ENCODE peak calls at places on chromosomes 12 and 14, in six cellular contexts. R is pancreas, H is A549, G is right atrium auricular region, L is lower leg skin, T is right lobe of liver. W is an unnamed sample.

GRCh38 chr12:26273811-26274210 is 78.4 kb downstream of the SSPN start:
- DNase-seq in R (no peak), T (no peak), H (no peak), G (no peak), L (no peak), W (no peak)

GRCh38 chr14:51873221-51873893 is 12.9 kb downstream of the GNG2 start:
- DNase-seq in G (no peak), L (no peak), H (peak), R (no peak), T (no peak), W (no peak)

GRCh38 chr12:104641862-104642261 is 185.1 kb downstream of the CHST11 start:
- DNase-seq in G (no peak), R (no peak), T (no peak), H (no peak), L (no peak), W (no peak)

GRCh38 chr14:28101992-28102391 is 664.6 kb upstream of the FOXG1 start:
- DNase-seq in L (no peak), T (no peak), R (no peak), G (no peak), H (no peak), W (no peak)

GRCh38 chr12:6039894-6040601 is 84.4 kb downstream of the VWF start:
- DNase-seq in R (no peak), H (peak), T (peak), G (peak), L (no peak), W (no peak)

GRCh38 chr14:66509874-66510273 is 1.9 kb downstream of the GPHN start:
- DNase-seq in R (no peak), L (no peak), G (no peak), T (no peak), H (no peak), W (no peak)

GRCh38 chr14:23436327-23437141 is 1.1 kb upstream of the MYH7 start:
- DNase-seq in L (peak), G (peak), H (no peak), T (no peak), R (no peak), W (no peak)

GRCh38 chr14:93970589-93970966 is 5.8 kb downstream of the ASB2 start:
- DNase-seq in G (no peak), H (peak), T (peak), L (no peak), R (no peak), W (peak)

GRCh38 chr14:50944647-50945413 is 547 bp upstream of the PYGL start:
- DNase-seq in G (no peak), T (peak), R (peak), L (peak), H (peak), W (no peak)

DNA sequence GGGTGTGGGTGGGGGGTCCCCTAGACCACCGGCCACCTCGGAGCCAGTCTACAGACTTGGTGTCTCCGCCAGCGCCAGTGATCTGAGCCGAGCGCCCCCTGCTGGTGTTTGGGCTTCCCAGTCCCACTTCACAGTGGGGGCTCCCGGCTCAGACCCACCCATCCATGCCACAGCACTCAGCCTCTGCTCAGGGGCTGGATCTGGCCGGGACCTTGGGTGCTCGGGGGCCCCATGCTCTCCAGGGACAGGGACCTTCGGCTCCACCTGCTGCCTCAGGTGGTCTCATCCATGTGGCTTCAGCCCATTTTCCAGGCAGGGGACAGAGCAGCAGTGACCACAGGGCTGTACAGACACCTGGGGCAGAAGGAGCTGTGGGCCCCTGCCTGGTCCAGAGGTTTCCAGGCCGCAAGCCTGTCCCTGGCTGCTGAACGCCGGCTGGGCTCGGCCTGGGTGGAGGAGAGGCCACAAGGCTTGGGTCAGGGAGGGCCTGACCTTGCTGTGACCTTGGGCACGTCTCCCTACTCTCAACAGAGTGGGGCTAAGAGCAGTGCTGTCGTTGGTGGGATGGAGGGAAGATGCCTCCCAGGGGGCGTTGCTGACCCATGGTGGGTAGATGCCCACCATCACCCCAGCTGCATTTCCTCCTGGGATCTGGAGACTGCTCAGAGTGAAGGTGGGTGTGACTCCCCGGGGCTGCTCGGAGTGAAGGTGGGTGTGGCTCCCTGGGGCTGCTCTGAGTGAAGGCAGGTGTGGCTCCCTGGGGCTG is 86.3 kb downstream of the KIF26A start:
- DNase-seq in R (peak), T (peak), L (no peak), H (peak), G (no peak), W (no peak)
- TF ChIP-seq CTCF in R (peak), T (peak), L (no peak), H (peak), G (peak), W (no peak)

GRCh38 chr14:22185191-22185590 is 403.8 kb downstream of the DAD1 start:
- DNase-seq in R (no peak), L (no peak), H (no peak), G (no peak), T (no peak), W (no peak)
- TF ChIP-seq CTCF in R (no peak), L (no peak), H (no peak), G (no peak), T (no peak), W (no peak)

GRCh38 chr12:114657597-114657920 is 26.4 kb downstream of the TBX3 start:
- DNase-seq in R (no peak), T (no peak), L (no peak), H (no peak), G (no peak), W (no peak)
- TF ChIP-seq CTCF in R (no peak), T (no peak), L (no peak), H (no peak), G (no peak), W (no peak)

GRCh38 chr14:49702725-49703124 is 9.8 kb downstream of the KLHDC1 start:
- DNase-seq in T (no peak), G (no peak), H (no peak), R (no peak), L (no peak), W (no peak)
- TF ChIP-seq CTCF in T (no peak), G (no peak), H (no peak), R (no peak), L (no peak), W (no peak)

GRCh38 chr14:54680636-54681035 is 113.7 kb downstream of the SAMD4A start:
- DNase-seq in T (no peak), L (no peak), G (no peak), R (no peak), H (no peak), W (no peak)
- TF ChIP-seq CTCF in T (no peak), L (no peak), G (no peak), R (no peak), H (no peak), W (no peak)

GRCh38 chr12:700061-700460 is 36.8 kb upstream of the NINJ2 start:
- DNase-seq in G (no peak), T (no peak), R (no peak), L (no peak), H (no peak), W (no peak)
- TF ChIP-seq CTCF in G (no peak), T (no peak), R (no peak), L (no peak), H (no peak), W (no peak)

GRCh38 chr12:57299514-57300016 is 48.6 kb upstream of the STAC3 start:
- DNase-seq in L (no peak), G (no peak), T (no peak), R (no peak), H (no peak), W (no peak)
- TF ChIP-seq CTCF in L (no peak), G (no peak), T (no peak), R (no peak), H (no peak), W (no peak)

DNA sequence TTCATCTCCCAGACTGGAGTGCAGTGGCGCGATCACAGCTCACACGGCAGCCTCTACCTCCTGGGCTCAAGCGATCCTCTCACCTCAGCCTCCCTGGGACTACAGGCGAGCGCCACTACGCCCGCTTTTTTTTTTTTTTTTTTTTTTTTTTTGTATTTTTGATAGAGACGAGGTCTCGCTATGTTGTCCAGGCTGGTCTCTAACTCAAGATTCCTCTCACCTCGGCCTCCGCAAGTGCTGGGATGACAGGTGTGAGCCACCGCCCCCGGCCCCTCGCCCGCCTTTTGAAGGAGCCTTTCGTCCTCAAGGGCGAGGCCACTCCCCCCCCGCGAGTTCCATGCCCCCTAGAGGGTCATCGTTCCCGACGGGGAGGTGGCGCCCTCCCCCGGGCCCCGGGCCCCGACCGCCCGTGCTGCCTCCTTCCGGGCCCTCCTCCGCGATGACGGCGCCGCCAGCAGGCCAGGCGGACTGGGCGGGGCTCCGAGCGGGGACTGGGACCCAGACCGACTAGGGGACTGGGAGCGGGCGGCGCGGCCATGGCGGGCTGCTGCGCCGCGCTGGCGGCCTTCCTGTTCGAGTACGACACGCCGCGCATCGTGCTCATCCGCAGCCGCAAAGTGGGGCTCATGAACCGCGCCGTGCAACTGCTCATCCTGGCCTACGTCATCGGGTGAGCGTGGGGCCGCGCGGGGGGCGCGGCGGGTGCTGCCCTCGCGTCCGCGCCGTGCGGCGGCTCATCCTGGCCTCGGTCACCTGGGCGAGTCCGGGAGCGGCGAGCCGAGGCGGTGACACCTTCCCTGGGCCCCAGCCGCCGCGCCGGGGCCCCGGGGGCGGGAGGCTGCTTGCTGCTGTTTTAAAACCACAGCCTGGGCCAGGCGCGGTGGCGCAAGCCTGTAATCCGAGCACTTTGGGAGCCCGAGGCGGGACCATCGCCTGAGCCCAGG is at the start of gene P2RX4:
- DNase-seq in H (peak), L (peak), G (peak), T (peak), R (peak), W (peak)
- TF ChIP-seq CTCF in H (peak), L (no peak), G (peak), T (peak), R (no peak), W (no peak)

GRCh38 chr12:79407671-79408622 is 282.8 kb downstream of the PAWR start:
- DNase-seq in R (no peak), G (no peak), L (no peak), T (peak), H (peak), W (no peak)
- TF ChIP-seq CTCF in R (peak), G (peak), L (no peak), T (peak), H (peak), W (no peak)